ENCODE peak calls at places on chromosomes 11 and 22, in ten cellular contexts. R, G, K, P, S, Q, X, N, U and H are unnamed samples.

GRCh38 chr11:109629734-109630133 is 207.7 kb downstream of the C11orf87 start:
- DNase-seq in S (no peak), R (no peak), G (no peak), P (no peak), X (no peak), U (no peak), N (no peak), Q (no peak), K (no peak), H (no peak)

GRCh38 chr11:92297551-92298237 is 73.1 kb downstream of the FAT3 start:
- DNase-seq in X (no peak), R (no peak), G (no peak), U (no peak), K (no peak), S (no peak), N (no peak), Q (no peak), P (no peak), H (no peak)

GRCh38 chr11:7595016-7595869 is 78.1 kb downstream of the CYB5R2 start:
- DNase-seq in K (no peak), X (no peak), G (no peak), U (no peak), Q (no peak), S (no peak), R (no peak), N (no peak), P (peak; percentile 48), H (peak; percentile 99)

GRCh38 chr11:103618532-103618931 is 417.9 kb upstream of the DDI1 start:
- DNase-seq in R (no peak), N (no peak), U (peak; percentile 83), Q (no peak), S (no peak), P (no peak), X (no peak), K (no peak), G (no peak), H (no peak)

GRCh38 chr11:17760102-17761029 is 25.8 kb downstream of the KCNC1 start:
- DNase-seq in P (no peak), K (no peak), U (peak; percentile 39), N (no peak), X (peak; percentile 25), S (no peak), G (peak; percentile 51), R (no peak), Q (no peak), H (peak; percentile 20)

GRCh38 chr22:48436201-48436931 is 1391.3 kb downstream of the BRD1 start:
- DNase-seq in X (no peak), K (no peak), U (no peak), Q (no peak), R (peak; percentile 59), S (no peak), N (no peak), P (no peak), G (no peak), H (no peak)

GRCh38 chr11:44852159-44852707 is 98.5 kb downstream of the TP53I11 start:
- DNase-seq in Q (no peak), G (no peak), R (no peak), U (peak; percentile 50), N (no peak), S (no peak), K (no peak), X (no peak), P (no peak), H (no peak)

GRCh38 chr22:33969052-33969451 is 48.8 kb upstream of the LARGE1 start:
- DNase-seq in Q (no peak), N (no peak), K (no peak), U (no peak), P (no peak), S (no peak), R (no peak), X (no peak), G (no peak), H (no peak)

GRCh38 chr11:127844843-127845242 is 742.5 kb downstream of the ETS1 start:
- DNase-seq in N (no peak), G (no peak), Q (no peak), K (no peak), S (no peak), U (no peak), X (no peak), P (no peak), R (no peak), H (no peak)

GRCh38 chr11:117829369-117829725 is 4.8 kb upstream of the FXYD2 start:
- DNase-seq in P (peak; percentile 21), X (no peak), R (peak; percentile 58), U (no peak), K (no peak), G (no peak), N (no peak), Q (no peak), S (no peak), H (no peak)

GRCh38 chr11:129386795-129387390 is 11.2 kb downstream of the BARX2 start:
- DNase-seq in R (no peak), G (no peak), K (no peak), N (no peak), P (no peak), S (no peak), Q (no peak), U (no peak), X (no peak), H (no peak)
- H3K27me3 ChIP-seq in R (no peaks in the 10 kb centered on the region), G (peaks cover 87% of the 10 kb centered on the region), K (no peaks in the 10 kb centered on the region), N (no peaks in the 10 kb centered on the region), P (no peaks in the 10 kb centered on the region), S (no peaks in the 10 kb centered on the region), Q (peaks cover 46% of the 10 kb centered on the region), U (peaks cover 2% of the 10 kb centered on the region), X (peaks cover 3% of the 10 kb centered on the region), H (no peaks in the 10 kb centered on the region)

DNA sequence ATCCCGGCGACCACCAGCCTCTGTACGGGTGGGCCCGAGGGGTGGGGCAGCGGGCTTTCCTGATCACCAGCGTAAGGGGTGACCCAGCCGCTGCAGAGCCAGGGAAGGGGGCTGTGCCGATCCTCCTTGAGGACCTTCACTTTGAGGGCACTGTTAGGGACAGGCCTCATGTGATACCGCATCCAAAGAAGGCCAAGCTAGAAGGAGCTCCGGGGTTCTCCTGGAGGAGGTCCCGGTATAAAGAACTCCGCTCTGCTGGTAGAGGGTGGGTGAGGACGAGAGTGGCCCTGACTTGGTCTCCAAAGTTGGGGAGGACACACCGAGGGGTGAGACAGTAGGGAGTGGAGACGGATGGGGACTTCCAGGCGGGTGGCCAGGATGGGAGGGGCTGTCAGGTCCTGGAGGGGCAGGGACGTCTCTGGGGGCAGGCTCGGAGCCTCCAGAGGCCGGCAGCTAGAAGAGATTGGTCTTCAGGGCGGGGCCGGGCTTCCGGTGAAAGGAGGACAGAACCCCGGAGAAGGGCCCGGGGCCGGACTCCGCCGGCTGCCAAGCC is 4.6 kb downstream of the PHOX2A start:
- DNase-seq in X (peak; percentile 43), S (no peak), R (peak; percentile 83), G (peak; percentile 71), K (no peak), N (no peak), Q (no peak), P (peak; percentile 64), U (peak; percentile 38), H (peak; percentile 21)
- H3K4me3 ChIP-seq in X (peak overlapping the region; percentile 42), S (no peak overlapping the region), R (peak overlapping the region; percentile 34), G (peak overlapping the region; percentile 66), K (peak overlapping the region; percentile 25), N (no peak overlapping the region), Q (peak overlapping the region; percentile 25), P (peak overlapping the region; percentile 42), U (no peak overlapping the region), H (no peak overlapping the region)

DNA sequence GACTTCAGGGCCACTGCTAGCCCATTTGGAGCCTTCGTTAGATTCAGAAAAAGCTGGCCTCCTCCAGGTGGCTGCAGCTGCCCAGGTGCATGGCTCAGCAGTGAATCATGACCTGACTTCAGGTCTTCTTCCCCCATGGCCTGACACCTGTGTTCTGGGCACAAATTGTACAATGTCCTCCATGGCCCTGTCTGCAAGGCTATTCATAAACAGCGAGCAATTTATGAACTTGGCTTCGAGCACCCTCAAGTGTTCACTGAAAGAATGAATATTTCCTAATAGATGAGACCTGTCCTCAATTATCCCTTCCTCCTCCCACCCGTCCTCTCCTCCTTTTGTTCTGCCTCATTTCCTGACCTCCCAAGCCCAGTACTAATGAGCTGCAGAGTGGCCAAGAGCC is 12.2 kb upstream of the VPS37C start:
- DNase-seq in P (peak; percentile 15), R (no peak), K (no peak), G (no peak), U (peak; percentile 34), S (no peak), Q (no peak), N (no peak), X (no peak), H (no peak)
- H3K27me3 ChIP-seq in P (no peaks in the 10 kb centered on the region), R (no peaks in the 10 kb centered on the region), K (no peaks in the 10 kb centered on the region), G (peaks cover 43% of the 10 kb centered on the region), U (peaks cover 59% of the 10 kb centered on the region), S (no peaks in the 10 kb centered on the region), Q (no peaks in the 10 kb centered on the region), N (no peaks in the 10 kb centered on the region), X (no peaks in the 10 kb centered on the region), H (peaks cover 27% of the 10 kb centered on the region)

DNA sequence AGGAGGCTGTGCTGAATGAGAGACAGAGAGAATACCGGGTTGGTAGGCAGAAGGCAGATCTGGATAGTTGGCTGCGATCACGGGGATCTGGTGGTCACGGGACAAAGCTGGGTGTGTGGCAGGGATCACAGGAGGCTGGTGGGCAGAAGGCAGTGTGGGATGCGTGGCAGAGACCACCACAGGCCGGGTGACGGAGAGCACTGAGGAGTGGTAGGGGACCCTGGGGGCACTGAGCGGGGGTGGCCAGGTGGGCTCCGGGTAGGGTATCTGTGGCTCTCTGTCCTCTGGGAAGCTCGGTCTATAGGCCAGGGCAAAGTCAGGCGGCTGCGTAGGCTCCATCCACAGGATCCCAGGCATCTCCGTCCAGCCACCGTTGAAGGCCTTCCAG is 1.4 kb downstream of the CD248 start:
- DNase-seq in G (no peak), S (no peak), X (no peak), Q (no peak), P (no peak), K (no peak), U (no peak), N (no peak), R (no peak), H (no peak)
- H3K4me3 ChIP-seq in G (peak overlapping the region; percentile 73), S (peak overlapping the region; percentile 74), X (peak overlapping the region; percentile 55), Q (no peak overlapping the region), P (peak overlapping the region; percentile 48), K (peak overlapping the region; percentile 43), U (peak overlapping the region; percentile 72), N (no peak overlapping the region), R (no peak overlapping the region), H (no peak overlapping the region)

GRCh38 chr22:38460367-38460952 is 5.5 kb upstream of the KCNJ4 start:
- DNase-seq in G (no peak), R (no peak), Q (no peak), X (no peak), U (no peak), P (no peak), N (no peak), S (no peak), K (no peak), H (no peak)

GRCh38 chr22:38461414-38462081 is 6.3 kb upstream of the KDELR3 start:
- DNase-seq in S (peak; percentile 56), P (peak; percentile 86), R (peak; percentile 84), N (peak; percentile 10), U (peak; percentile 81), K (peak; percentile 76), G (peak; percentile 86), X (peak; percentile 81), Q (peak; percentile 84), H (peak; percentile 81)

GRCh38 chr22:38462960-38463784 is 4.7 kb upstream of the KDELR3 start:
- DNase-seq in N (no peak), S (no peak), K (no peak), X (peak; percentile 28), U (no peak), P (no peak), G (peak; percentile 75), Q (no peak), R (peak; percentile 72), H (peak; percentile 70)

GRCh38 chr22:38456841-38457699 is 2.1 kb upstream of the KCNJ4 start:
- DNase-seq in N (no peak), U (no peak), G (no peak), R (no peak), K (no peak), S (no peak), P (no peak), Q (peak; percentile 79), X (no peak), H (no peak)

GRCh38 chr22:38461057-38461413 is 6.0 kb upstream of the KCNJ4 start:
- DNase-seq in R (no peak), X (no peak), S (no peak), G (no peak), P (no peak), U (no peak), K (no peak), N (no peak), Q (no peak), H (no peak)
- H3K27me3 ChIP-seq in R (peaks cover 29% of the 10 kb centered on the region), X (no peaks in the 10 kb centered on the region), S (peaks cover 24% of the 10 kb centered on the region), G (peaks cover 61% of the 10 kb centered on the region), P (peaks cover under 1% of the 10 kb centered on the region), U (peaks cover 55% of the 10 kb centered on the region), K (no peaks in the 10 kb centered on the region), N (peaks cover 21% of the 10 kb centered on the region), Q (no peaks in the 10 kb centered on the region), H (no peaks in the 10 kb centered on the region)